ENCODE peak calls at places on chromosomes 7 and 10, in six cellular contexts. L is H1, Y is aorta, Z is pancreas, W is body of pancreas, P is spleen. V is an unnamed sample.

GRCh38 chr7:158274996-158275395 is 312.6 kb downstream of the PTPRN2 start:
- DNase-seq in L (no peak), Y (peak; percentile 16), Z (no peak), W (no peak), P (peak; percentile 64), V (no peak)

GRCh38 chr10:111756541-111757061 is 427.0 kb downstream of the GPAM start:
- DNase-seq in L (peak; percentile 44), Y (peak; percentile 49), Z (peak; percentile 5), W (peak; percentile 36), P (no peak), V (peak; percentile 21)

GRCh38 chr10:32295027-32295426 is 51.9 kb downstream of the EPC1 start:
- DNase-seq in L (no peak), Y (no peak), Z (no peak), W (no peak), P (no peak), V (no peak)

GRCh38 chr10:16652154-16652553 is 130.5 kb upstream of the C1QL3 start:
- DNase-seq in L (no peak), Y (no peak), Z (no peak), W (no peak), P (no peak), V (no peak)

GRCh38 chr7:22420973-22421635 is 64.2 kb upstream of the RAPGEF5 start:
- DNase-seq in L (no peak), Y (no peak), Z (no peak), W (no peak), P (no peak), V (no peak)

GRCh38 chr7:137967143-137968018 is 34.5 kb downstream of the CREB3L2 start:
- DNase-seq in L (no peak), Y (no peak), Z (no peak), W (no peak), P (no peak), V (no peak)

GRCh38 chr10:56551037-56551436 is 190.0 kb upstream of the ZWINT start:
- DNase-seq in L (no peak), Y (no peak), Z (no peak), W (no peak), P (no peak), V (no peak)

GRCh38 chr7:12228024-12228423 is 16.9 kb downstream of the TMEM106B start:
- DNase-seq in L (no peak), Y (no peak), Z (no peak), W (no peak), P (no peak), V (no peak)

GRCh38 chr7:124269774-124270173 is 236.9 kb upstream of the TMEM229A start:
- DNase-seq in L (no peak), Y (no peak), Z (no peak), W (no peak), P (no peak), V (no peak)

GRCh38 chr7:158452331-158452730 is 135.3 kb downstream of the PTPRN2 start:
- DNase-seq in L (no peak), Y (no peak), Z (no peak), W (no peak), P (peak; percentile 70), V (no peak)

GRCh38 chr7:130943336-130943901 is 209.4 kb upstream of the KLF14 start:
- DNase-seq in L (no peak), Y (no peak), Z (no peak), W (no peak), P (no peak), V (no peak)

GRCh38 chr10:79048639-79049550 is 19.9 kb upstream of the ZMIZ1 start:
- DNase-seq in L (no peak), Y (peak; percentile 38), Z (no peak), W (no peak), P (peak; percentile 77), V (peak; percentile 43)

GRCh38 chr7:115008465-115009114 is 86.7 kb downstream of the MDFIC start:
- DNase-seq in L (no peak), Y (peak; percentile 77), Z (peak; percentile 8), W (peak; percentile 16), P (no peak), V (peak; percentile 32)

GRCh38 chr10:113335603-113336002 is 217.2 kb upstream of the HABP2 start:
- DNase-seq in L (no peak), Y (peak; percentile 49), Z (no peak), W (no peak), P (no peak), V (no peak)

GRCh38 chr7:5408777-5409176 is 14.9 kb downstream of the TNRC18 start:
- DNase-seq in L (no peak), Y (no peak), Z (no peak), W (no peak), P (no peak), V (no peak)

DNA sequence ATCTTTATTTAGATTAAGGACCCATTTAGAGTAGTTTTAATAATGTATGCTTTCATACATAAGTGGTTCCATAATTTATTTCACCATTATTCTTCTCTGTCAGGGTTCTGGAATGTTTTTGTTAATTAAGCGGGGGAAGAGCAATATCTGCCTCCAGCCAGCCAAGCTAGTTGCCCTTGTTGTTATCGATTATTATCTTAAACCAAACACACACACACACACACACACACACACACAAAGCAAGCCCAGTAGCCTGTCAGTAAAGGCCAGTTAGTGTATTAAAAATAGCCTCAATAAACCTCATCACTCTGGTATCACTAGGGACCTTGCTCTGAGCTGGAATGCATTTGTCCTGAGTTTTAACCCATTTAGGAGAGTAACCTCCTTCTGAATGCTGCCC is 131.0 kb downstream of the CELF2 start:
- DNase-seq in L (no peak), Y (no peak), Z (no peak), W (no peak), P (no peak), V (no peak)
- H3K4me1 ChIP-seq in L (peaks cover 24% of the 10 kb centered on the region), Y (peaks cover 12% of the 10 kb centered on the region), Z (no peaks in the 10 kb centered on the region), W (no peaks in the 10 kb centered on the region), P (peaks cover 73% of the 10 kb centered on the region), V (peaks cover 10% of the 10 kb centered on the region)

GRCh38 chr7:47401571-47402570 is 180.0 kb downstream of the TNS3 start:
- DNase-seq in L (no peak), Y (peak; percentile 21), Z (no peak), W (peak; percentile 6), P (peak; percentile 56), V (no peak)
- H3K27ac ChIP-seq in L (no peak overlapping the region), Y (no peak overlapping the region), Z (no peak overlapping the region), W (no peak overlapping the region), P (no peak overlapping the region), V (no peak overlapping the region)

DNA sequence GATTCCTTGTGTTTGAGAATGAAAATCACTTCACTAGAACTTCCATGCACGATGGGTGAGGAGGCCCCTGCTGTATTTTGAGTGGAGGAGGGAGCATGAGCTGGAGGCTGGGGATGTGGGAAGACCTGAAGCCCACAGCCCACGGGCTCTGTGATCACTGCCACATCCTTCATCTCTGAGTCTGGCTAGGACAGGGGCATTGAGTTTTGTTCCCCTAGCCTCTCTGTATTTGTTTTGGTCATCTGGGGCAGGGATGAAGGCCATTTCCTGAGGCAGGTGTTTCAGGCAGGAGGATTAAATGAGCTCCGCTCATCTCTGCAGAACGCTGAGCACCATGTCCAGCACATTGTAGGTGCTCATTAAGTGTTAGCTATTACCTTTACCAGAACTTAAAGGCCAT is 293.6 kb downstream of the GLRX3 start:
- DNase-seq in L (no peak), Y (no peak), Z (no peak), W (no peak), P (no peak), V (no peak)
- H3K9me3 ChIP-seq in L (peaks cover 3% of the 10 kb centered on the region), Y (no peaks in the 10 kb centered on the region), Z (no peaks in the 10 kb centered on the region), W (no peaks in the 10 kb centered on the region), P (no peaks in the 10 kb centered on the region), V (no peaks in the 10 kb centered on the region)

DNA sequence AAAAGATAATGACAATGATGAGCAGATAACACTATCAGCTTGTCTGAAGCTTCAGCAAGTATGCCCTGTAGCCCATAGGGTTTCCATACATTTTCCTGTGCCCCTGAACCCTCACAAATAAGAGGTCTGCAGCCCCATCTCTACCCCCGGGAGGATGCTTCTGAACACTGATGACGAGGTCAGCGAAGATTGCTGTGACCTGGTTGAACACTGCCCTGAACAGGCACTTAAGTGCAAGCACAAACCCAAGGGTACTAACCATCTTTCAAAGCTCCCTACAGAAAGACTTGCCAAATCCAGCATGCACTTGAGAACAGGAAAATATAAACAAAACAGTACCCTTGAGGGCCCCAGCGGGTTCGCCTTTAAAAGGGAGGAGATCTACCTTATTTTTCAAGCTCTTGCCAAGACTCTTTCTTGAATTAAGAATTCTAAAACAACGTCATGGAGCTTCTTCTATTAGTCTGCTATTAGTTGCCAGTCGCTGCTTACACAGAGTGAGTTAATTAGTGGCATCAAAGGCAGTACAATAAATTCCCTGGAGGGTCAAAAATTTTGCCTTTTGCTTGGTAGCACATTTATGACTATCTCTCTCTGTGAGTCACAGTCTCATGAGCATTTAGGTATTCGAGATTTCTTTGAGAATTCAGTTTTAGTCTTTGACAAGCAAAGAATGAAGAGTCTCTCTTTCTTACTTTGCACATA is 81.0 kb downstream of the GLI3 start:
- DNase-seq in L (no peak), Y (no peak), Z (no peak), W (no peak), P (no peak), V (no peak)
- H3K4me1 ChIP-seq in L (peaks cover 8% of the 10 kb centered on the region), Y (no peaks in the 10 kb centered on the region), Z (no peaks in the 10 kb centered on the region), W (no peaks in the 10 kb centered on the region), P (no peaks in the 10 kb centered on the region), V (no peaks in the 10 kb centered on the region)

GRCh38 chr10:93703841-93704240 is 1.4 kb upstream of the FRA10AC1 start:
- DNase-seq in L (no peak), Y (no peak), Z (no peak), W (no peak), P (no peak), V (no peak)

GRCh38 chr10:93703066-93703465 is 674 bp upstream of the FRA10AC1 start:
- DNase-seq in L (no peak), Y (no peak), Z (no peak), W (no peak), P (no peak), V (peak; percentile 21)

GRCh38 chr10:93701903-93702277 is 502 bp downstream of the FRA10AC1 start:
- DNase-seq in L (no peak), Y (no peak), Z (no peak), W (peak; percentile 16), P (no peak), V (peak; percentile 21)

GRCh38 chr10:93707623-93708022 is 5.2 kb upstream of the FRA10AC1 start:
- DNase-seq in L (no peak), Y (no peak), Z (no peak), W (no peak), P (no peak), V (no peak)

DNA sequence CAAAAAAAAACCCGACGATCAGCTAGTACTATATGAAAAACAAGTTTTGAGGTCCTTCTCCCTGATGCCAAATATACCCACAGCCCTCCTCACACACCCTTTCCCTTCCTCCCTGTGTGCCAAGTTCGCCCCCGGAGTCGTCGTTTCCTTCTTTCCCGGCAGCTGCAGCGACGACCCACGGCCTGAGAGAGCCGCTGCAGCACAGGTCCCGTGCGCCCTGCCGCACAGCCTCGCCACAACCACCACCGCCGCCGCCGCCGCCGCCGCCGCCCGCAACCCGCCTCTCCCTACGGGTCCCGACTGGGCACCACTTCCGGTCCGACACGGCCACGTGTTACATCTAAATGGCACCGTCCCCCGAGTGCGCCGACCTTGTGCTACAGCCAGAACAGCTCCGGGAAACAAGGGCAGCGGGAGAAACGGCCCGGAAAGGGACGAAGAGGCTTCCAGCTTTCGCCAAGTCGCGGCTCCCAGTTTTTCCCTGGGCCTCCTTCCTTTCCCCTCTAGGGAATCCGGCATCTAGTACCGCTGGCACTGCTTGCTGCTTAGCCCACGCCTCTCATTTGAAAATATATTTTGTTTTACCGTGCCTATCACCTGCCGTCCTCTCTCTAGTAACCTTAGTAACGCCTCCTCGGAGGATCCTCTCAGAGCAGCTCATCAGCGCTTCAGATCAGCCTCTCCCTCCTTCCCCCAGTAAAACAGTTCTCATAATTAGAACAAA is at the start of gene FRA10AC1:
- DNase-seq in L (peak; percentile 65), Y (peak; percentile 94), Z (peak; percentile 92), W (peak; percentile 93), P (peak; percentile 96), V (peak; percentile 94)
- H3K27ac ChIP-seq in L (peak within 1 kb of the TSS; percentile 24), Y (peak within 1 kb of the TSS; percentile 84), Z (peak within 1 kb of the TSS; percentile 66), W (peak within 1 kb of the TSS; percentile 67), P (peak within 1 kb of the TSS; percentile 78), V (peak within 1 kb of the TSS; percentile 76)